ENCODE peak calls at places on chromosomes 6 and 20, in seven cellular contexts. One of them, this sample, is unnamed.

GRCh38 chr20:36604952-36605308 is 649 bp upstream of the RAB5IF start:
- DNase-seq in endodermal cell: no peak
- DNase-seq in adipocyte: no peak
- DNase-seq in keratinocyte: no peak
- DNase-seq in left lung: peak; percentile 62
- DNase-seq in uterus: peak; percentile 37
- DNase-seq in kidney: peak; percentile 89
- DNase-seq in this sample: peak; percentile 36

GRCh38 chr6:137749595-137750215 is 117.4 kb upstream of the TNFAIP3 start:
- DNase-seq in endodermal cell: no peak
- DNase-seq in adipocyte: no peak
- DNase-seq in keratinocyte: no peak
- DNase-seq in left lung: no peak
- DNase-seq in uterus: no peak
- DNase-seq in kidney: no peak
- DNase-seq in this sample: no peak

GRCh38 chr20:58096880-58097813 is 131.3 kb downstream of the ANKRD60 start:
- DNase-seq in endodermal cell: no peak
- DNase-seq in adipocyte: no peak
- DNase-seq in keratinocyte: no peak
- DNase-seq in left lung: no peak
- DNase-seq in uterus: no peak
- DNase-seq in kidney: no peak
- DNase-seq in this sample: no peak

GRCh38 chr6:113350521-113350920 is 506.6 kb upstream of the MARCKS start:
- DNase-seq in endodermal cell: no peak
- DNase-seq in adipocyte: peak; percentile 68
- DNase-seq in keratinocyte: no peak
- DNase-seq in left lung: no peak
- DNase-seq in uterus: no peak
- DNase-seq in kidney: no peak
- DNase-seq in this sample: no peak

GRCh38 chr20:1326031-1326930 is 2.7 kb downstream of the SDCBP2 start:
- DNase-seq in endodermal cell: peak; percentile 15
- DNase-seq in adipocyte: peak; percentile 57
- DNase-seq in keratinocyte: no peak
- DNase-seq in left lung: no peak
- DNase-seq in uterus: peak; percentile 63
- DNase-seq in kidney: no peak
- DNase-seq in this sample: no peak

GRCh38 chr20:5848711-5849505 is 98.7 kb downstream of the SHLD1 start:
- DNase-seq in endodermal cell: no peak
- DNase-seq in adipocyte: no peak
- DNase-seq in keratinocyte: no peak
- DNase-seq in left lung: no peak
- DNase-seq in uterus: no peak
- DNase-seq in kidney: no peak
- DNase-seq in this sample: no peak

GRCh38 chr6:163170294-163170883 is 244.1 kb upstream of the QKI start:
- DNase-seq in endodermal cell: peak; percentile 78
- DNase-seq in adipocyte: no peak
- DNase-seq in keratinocyte: no peak
- DNase-seq in left lung: no peak
- DNase-seq in uterus: no peak
- DNase-seq in kidney: no peak
- DNase-seq in this sample: no peak

GRCh38 chr20:1805161-1805581 is 90.0 kb upstream of the SIRPA start:
- DNase-seq in endodermal cell: peak; percentile 58
- DNase-seq in adipocyte: no peak
- DNase-seq in keratinocyte: peak; percentile 72
- DNase-seq in left lung: no peak
- DNase-seq in uterus: no peak
- DNase-seq in kidney: peak; percentile 51
- DNase-seq in this sample: no peak

DNA sequence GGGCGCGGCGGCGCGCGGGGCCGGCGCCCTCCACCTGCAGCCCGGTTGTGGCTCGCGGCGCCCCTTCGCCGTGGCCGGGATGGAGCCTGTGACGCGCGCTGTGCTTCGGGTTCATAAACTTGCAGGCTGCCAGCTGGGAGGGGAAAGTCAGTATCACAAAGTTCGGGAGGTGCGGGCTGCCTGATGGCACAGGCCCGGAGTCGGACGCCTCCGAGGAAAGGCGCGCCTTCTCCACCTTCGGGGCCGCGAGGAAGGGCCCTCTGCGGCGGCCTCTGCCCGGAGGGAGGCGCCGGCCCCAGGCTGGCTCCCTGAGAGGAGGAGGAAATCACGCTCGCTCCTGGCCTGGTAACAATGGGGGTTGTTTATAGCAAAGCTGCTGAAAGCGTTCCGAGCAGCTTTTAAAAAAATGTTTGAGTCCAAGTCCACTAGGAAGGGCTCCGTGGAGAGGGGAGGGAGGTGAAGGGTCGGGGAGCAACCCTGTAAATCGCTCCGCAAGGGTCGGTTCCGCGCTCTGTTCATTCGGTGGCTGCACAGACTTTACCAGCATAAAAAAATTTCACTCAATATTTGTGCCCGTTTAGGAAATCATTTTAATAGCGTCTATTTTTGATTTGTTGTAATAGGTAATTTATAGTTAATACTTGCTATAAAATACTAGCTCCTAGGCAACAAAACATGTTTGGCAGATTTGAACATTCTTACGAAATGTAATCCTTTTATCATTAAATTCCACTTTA is 1.0 kb downstream of the AFDN start:
- DNase-seq in endodermal cell: peak; percentile 85
- DNase-seq in adipocyte: peak; percentile 71
- DNase-seq in keratinocyte: no peak
- DNase-seq in left lung: no peak
- DNase-seq in uterus: peak; percentile 50
- DNase-seq in kidney: peak; percentile 83
- DNase-seq in this sample: peak; percentile 54
- H3K36me3 ChIP-seq in endodermal cell: peaks cover 9% of the 10 kb centered on the region
- H3K36me3 ChIP-seq in adipocyte: no peaks in the 10 kb centered on the region
- H3K36me3 ChIP-seq in keratinocyte: no peaks in the 10 kb centered on the region
- H3K36me3 ChIP-seq in left lung: no peaks in the 10 kb centered on the region
- H3K36me3 ChIP-seq in uterus: no peaks in the 10 kb centered on the region
- H3K36me3 ChIP-seq in kidney: no peaks in the 10 kb centered on the region
- H3K36me3 ChIP-seq in this sample: no peaks in the 10 kb centered on the region

GRCh38 chr20:21352703-21353102 is 44.6 kb downstream of the NKX2-4 start:
- DNase-seq in endodermal cell: no peak
- DNase-seq in adipocyte: peak; percentile 52
- DNase-seq in keratinocyte: no peak
- DNase-seq in left lung: no peak
- DNase-seq in uterus: no peak
- DNase-seq in kidney: no peak
- DNase-seq in this sample: no peak
- H3K36me3 ChIP-seq in endodermal cell: peaks cover 77% of the 10 kb centered on the region
- H3K36me3 ChIP-seq in adipocyte: peaks cover 69% of the 10 kb centered on the region
- H3K36me3 ChIP-seq in keratinocyte: peaks cover 4% of the 10 kb centered on the region
- H3K36me3 ChIP-seq in left lung: no peaks in the 10 kb centered on the region
- H3K36me3 ChIP-seq in uterus: no peaks in the 10 kb centered on the region
- H3K36me3 ChIP-seq in kidney: peaks cover 8% of the 10 kb centered on the region
- H3K36me3 ChIP-seq in this sample: peaks cover 87% of the 10 kb centered on the region

DNA sequence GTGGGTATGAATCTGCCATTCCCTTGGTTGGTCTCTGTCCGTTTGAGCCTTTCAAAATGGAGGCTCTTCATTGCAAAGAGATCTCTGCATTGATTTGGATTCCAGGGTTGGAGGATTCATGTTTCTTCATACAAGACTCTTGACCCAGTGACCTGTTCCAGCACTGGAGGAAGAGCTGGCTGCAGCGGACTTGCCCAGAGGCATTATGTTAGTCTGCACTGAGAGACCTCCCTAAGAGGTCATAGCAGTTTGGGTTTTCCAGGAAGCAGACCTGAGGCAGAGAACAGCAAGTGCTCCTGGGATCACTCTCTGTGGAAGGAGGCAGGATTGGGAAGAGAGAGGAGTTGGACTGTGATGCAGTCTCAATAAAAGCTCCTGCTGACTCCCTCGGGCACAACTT is 57.7 kb upstream of the PTPRT start:
- DNase-seq in endodermal cell: no peak
- DNase-seq in adipocyte: no peak
- DNase-seq in keratinocyte: no peak
- DNase-seq in left lung: no peak
- DNase-seq in uterus: no peak
- DNase-seq in kidney: no peak
- DNase-seq in this sample: no peak
- H3K36me3 ChIP-seq in endodermal cell: no peaks in the 10 kb centered on the region
- H3K36me3 ChIP-seq in adipocyte: no peaks in the 10 kb centered on the region
- H3K36me3 ChIP-seq in keratinocyte: no peaks in the 10 kb centered on the region
- H3K36me3 ChIP-seq in left lung: no peaks in the 10 kb centered on the region
- H3K36me3 ChIP-seq in uterus: no peaks in the 10 kb centered on the region
- H3K36me3 ChIP-seq in kidney: no peaks in the 10 kb centered on the region
- H3K36me3 ChIP-seq in this sample: no peaks in the 10 kb centered on the region

DNA sequence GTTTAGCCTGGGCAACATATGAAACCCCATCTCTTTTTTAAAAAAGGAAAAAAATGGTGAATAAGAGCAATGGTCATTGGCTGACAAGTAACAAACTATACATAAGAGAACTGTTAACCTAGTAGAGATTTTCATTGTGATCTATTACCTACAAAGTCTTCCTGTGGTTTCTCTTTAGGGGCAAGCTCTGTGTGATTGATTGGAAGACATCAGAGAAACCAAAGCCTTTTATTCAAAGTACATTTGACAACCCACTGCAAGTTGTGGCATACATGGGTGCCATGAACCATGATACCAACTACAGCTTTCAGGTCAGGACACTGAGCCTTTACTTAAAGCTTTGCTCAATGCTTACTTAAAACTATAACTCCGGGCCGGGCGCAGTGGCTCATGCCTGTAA is 19.2 kb downstream of the MGME1 start:
- DNase-seq in endodermal cell: no peak
- DNase-seq in adipocyte: no peak
- DNase-seq in keratinocyte: no peak
- DNase-seq in left lung: no peak
- DNase-seq in uterus: no peak
- DNase-seq in kidney: no peak
- DNase-seq in this sample: no peak
- H3K36me3 ChIP-seq in endodermal cell: peaks cover 45% of the 10 kb centered on the region
- H3K36me3 ChIP-seq in adipocyte: peaks cover 9% of the 10 kb centered on the region
- H3K36me3 ChIP-seq in keratinocyte: peaks cover 6% of the 10 kb centered on the region
- H3K36me3 ChIP-seq in left lung: no peaks in the 10 kb centered on the region
- H3K36me3 ChIP-seq in uterus: no peaks in the 10 kb centered on the region
- H3K36me3 ChIP-seq in kidney: peaks cover 2% of the 10 kb centered on the region
- H3K36me3 ChIP-seq in this sample: no peaks in the 10 kb centered on the region

GRCh38 chr20:31548823-31549512 is 34.7 kb downstream of the HM13 start:
- DNase-seq in endodermal cell: no peak
- DNase-seq in adipocyte: no peak
- DNase-seq in keratinocyte: no peak
- DNase-seq in left lung: no peak
- DNase-seq in uterus: no peak
- DNase-seq in kidney: peak; percentile 56
- DNase-seq in this sample: no peak
- H3K36me3 ChIP-seq in endodermal cell: peaks cover 68% of the 10 kb centered on the region
- H3K36me3 ChIP-seq in adipocyte: peaks cover 67% of the 10 kb centered on the region
- H3K36me3 ChIP-seq in keratinocyte: peaks cover 49% of the 10 kb centered on the region
- H3K36me3 ChIP-seq in left lung: no peaks in the 10 kb centered on the region
- H3K36me3 ChIP-seq in uterus: no peaks in the 10 kb centered on the region
- H3K36me3 ChIP-seq in kidney: peaks cover 10% of the 10 kb centered on the region
- H3K36me3 ChIP-seq in this sample: peaks cover 81% of the 10 kb centered on the region